ENCODE peak calls at places on chromosomes 1 and 21, in five cellular contexts. M is kidney; W is NCI-H1930; Y is activated CD4-positive, alpha-beta memory T cell treated with anti-CD3 and anti-CD28 coated beads, Interleukin-2, amount 10 ng/mL, durations not matched to agents 7 days and 5 days; F is GM03348. U is an unnamed sample.

GRCh38 chr21:20639026-20639425 is 359.2 kb upstream of the NCAM2 start:
- DNase-seq in Y (no peak), M (no peak), F (no peak), W (no peak), U (no peak)

GRCh38 chr1:244326757-244327156 is 125.0 kb downstream of the ADSS2 start:
- DNase-seq in M (no peak), Y (no peak), F (no peak), W (peak), U (no peak)

GRCh38 chr1:198271467-198271866 is 114.7 kb downstream of the NEK7 start:
- DNase-seq in Y (no peak), W (no peak), M (no peak), F (no peak), U (no peak)

GRCh38 chr1:101293461-101294045 is 56.7 kb downstream of the S1PR1 start:
- DNase-seq in Y (peak), W (no peak), F (no peak), M (no peak), U (no peak)

GRCh38 chr1:214581785-214582184 is 21.2 kb upstream of the CENPF start:
- DNase-seq in F (peak), W (no peak), M (no peak), Y (no peak), U (no peak)

GRCh38 chr1:64891440-64891815 is 74.9 kb downstream of the JAK1 start:
- DNase-seq in F (no peak), W (no peak), Y (no peak), M (no peak), U (no peak)

GRCh38 chr1:17233675-17234074 is 15.2 kb upstream of the PADI3 start:
- DNase-seq in M (peak), W (no peak), Y (no peak), F (peak), U (no peak)

GRCh38 chr1:25117233-25117823 is 115.0 kb downstream of the SYF2 start:
- DNase-seq in W (no peak), Y (peak), F (no peak), M (no peak), U (no peak)

GRCh38 chr1:216914974-216915373 is 191.7 kb upstream of the ESRRG start:
- DNase-seq in M (no peak), Y (no peak), F (no peak), W (no peak), U (no peak)

GRCh38 chr1:12697406-12697805 is 18.5 kb upstream of the AADACL3 start:
- DNase-seq in M (no peak), F (peak), Y (no peak), W (no peak), U (no peak)

GRCh38 chr1:231590453-231591198 is 36.0 kb upstream of the DISC1 start:
- DNase-seq in M (no peak), W (no peak), F (peak), Y (peak), U (peak)

GRCh38 chr1:67534627-67535065 is 104.4 kb upstream of the SERBP1 start:
- DNase-seq in F (peak), M (no peak), Y (no peak), W (no peak), U (no peak)

GRCh38 chr1:28056129-28056925 is 32.1 kb downstream of the EYA3 start:
- DNase-seq in F (no peak), M (no peak), Y (peak), W (no peak), U (no peak)

GRCh38 chr1:200409203-200409760 is 554 bp downstream of the ZNF281 start:
- DNase-seq in W (no peak), M (peak), F (peak), Y (peak), U (peak)

GRCh38 chr1:34167091-34167788 is 2.2 kb upstream of the CSMD2 start:
- DNase-seq in F (no peak), M (no peak), W (no peak), Y (no peak), U (no peak)

U was measured in occipital lobe.